ENCODE peak calls at places on chromosomes 4 and X, in nine cellular contexts. One of them, this sample, is unnamed.

GRCh38 chr4:73378887-73379286 is 25.2 kb upstream of the ALB start:
- DNase-seq in NCI-H2081: no peak
- DNase-seq in stimulated activated CD4-positive, alpha-beta T cell treated with anti-CD3 and anti-CD28 coated beads, Interleukin-12 subunit alpha, Interleukin-12 subunit beta, amount 100 ng/mL, for 48 hours: no peak
- DNase-seq in NCI-H460: no peak
- DNase-seq in Peyer's patch: no peak
- DNase-seq in tibial nerve: no peak
- DNase-seq in NCI-H146: no peak
- DNase-seq in activated T-helper 1 cell treated with anti-CD3 and anti-CD28 coated beads, Interleukin-12 subunit alpha, Interleukin-12 subunit beta, Interleukin-2, Interleukin-4 antibody, amounts not matched to agents 30 ng/mL and 10 ng/mL and 1 ng/mL, durations not matched to agents 14 hours and 24 hours and 36 hours: no peak
- DNase-seq in NCI-H2171 treated with DMSO at 0.1 percent for 48 hours: no peak
- DNase-seq in this sample: no peak

GRCh38 chr4:64883087-64883926 is 474.1 kb upstream of the TECRL start:
- DNase-seq in NCI-H2081: no peak
- DNase-seq in stimulated activated CD4-positive, alpha-beta T cell treated with anti-CD3 and anti-CD28 coated beads, Interleukin-12 subunit alpha, Interleukin-12 subunit beta, amount 100 ng/mL, for 48 hours: no peak
- DNase-seq in NCI-H460: no peak
- DNase-seq in Peyer's patch: no peak
- DNase-seq in tibial nerve: no peak
- DNase-seq in NCI-H146: no peak
- DNase-seq in activated T-helper 1 cell treated with anti-CD3 and anti-CD28 coated beads, Interleukin-12 subunit alpha, Interleukin-12 subunit beta, Interleukin-2, Interleukin-4 antibody, amounts not matched to agents 30 ng/mL and 10 ng/mL and 1 ng/mL, durations not matched to agents 14 hours and 24 hours and 36 hours: no peak
- DNase-seq in NCI-H2171 treated with DMSO at 0.1 percent for 48 hours: no peak
- DNase-seq in this sample: no peak

GRCh38 chr4:73593631-73594241 is 26.5 kb downstream of the RASSF6 start:
- DNase-seq in NCI-H2081: peak
- DNase-seq in stimulated activated CD4-positive, alpha-beta T cell treated with anti-CD3 and anti-CD28 coated beads, Interleukin-12 subunit alpha, Interleukin-12 subunit beta, amount 100 ng/mL, for 48 hours: no peak
- DNase-seq in NCI-H460: peak
- DNase-seq in Peyer's patch: no peak
- DNase-seq in tibial nerve: no peak
- DNase-seq in NCI-H146: peak
- DNase-seq in activated T-helper 1 cell treated with anti-CD3 and anti-CD28 coated beads, Interleukin-12 subunit alpha, Interleukin-12 subunit beta, Interleukin-2, Interleukin-4 antibody, amounts not matched to agents 30 ng/mL and 10 ng/mL and 1 ng/mL, durations not matched to agents 14 hours and 24 hours and 36 hours: no peak
- DNase-seq in NCI-H2171 treated with DMSO at 0.1 percent for 48 hours: no peak
- DNase-seq in this sample: peak

GRCh38 chr4:112585977-112586736 is 50.6 kb downstream of the ZGRF1 start:
- DNase-seq in NCI-H2081: no peak
- DNase-seq in stimulated activated CD4-positive, alpha-beta T cell treated with anti-CD3 and anti-CD28 coated beads, Interleukin-12 subunit alpha, Interleukin-12 subunit beta, amount 100 ng/mL, for 48 hours: no peak
- DNase-seq in NCI-H460: no peak
- DNase-seq in Peyer's patch: no peak
- DNase-seq in tibial nerve: no peak
- DNase-seq in NCI-H146: no peak
- DNase-seq in activated T-helper 1 cell treated with anti-CD3 and anti-CD28 coated beads, Interleukin-12 subunit alpha, Interleukin-12 subunit beta, Interleukin-2, Interleukin-4 antibody, amounts not matched to agents 30 ng/mL and 10 ng/mL and 1 ng/mL, durations not matched to agents 14 hours and 24 hours and 36 hours: no peak
- DNase-seq in NCI-H2171 treated with DMSO at 0.1 percent for 48 hours: no peak
- DNase-seq in this sample: no peak

GRCh38 chrX:93420635-93421034 is 252.7 kb downstream of the NAP1L3 start:
- DNase-seq in NCI-H2081: peak
- DNase-seq in stimulated activated CD4-positive, alpha-beta T cell treated with anti-CD3 and anti-CD28 coated beads, Interleukin-12 subunit alpha, Interleukin-12 subunit beta, amount 100 ng/mL, for 48 hours: no peak
- DNase-seq in NCI-H460: no peak
- DNase-seq in Peyer's patch: no peak
- DNase-seq in tibial nerve: no peak
- DNase-seq in NCI-H146: no peak
- DNase-seq in activated T-helper 1 cell treated with anti-CD3 and anti-CD28 coated beads, Interleukin-12 subunit alpha, Interleukin-12 subunit beta, Interleukin-2, Interleukin-4 antibody, amounts not matched to agents 30 ng/mL and 10 ng/mL and 1 ng/mL, durations not matched to agents 14 hours and 24 hours and 36 hours: no peak
- DNase-seq in NCI-H2171 treated with DMSO at 0.1 percent for 48 hours: no peak
- DNase-seq in this sample: no peak

GRCh38 chr4:32485976-32486375 is 1765.8 kb downstream of the PCDH7 start:
- DNase-seq in NCI-H2081: peak
- DNase-seq in stimulated activated CD4-positive, alpha-beta T cell treated with anti-CD3 and anti-CD28 coated beads, Interleukin-12 subunit alpha, Interleukin-12 subunit beta, amount 100 ng/mL, for 48 hours: no peak
- DNase-seq in NCI-H460: no peak
- DNase-seq in Peyer's patch: no peak
- DNase-seq in tibial nerve: no peak
- DNase-seq in NCI-H146: no peak
- DNase-seq in activated T-helper 1 cell treated with anti-CD3 and anti-CD28 coated beads, Interleukin-12 subunit alpha, Interleukin-12 subunit beta, Interleukin-2, Interleukin-4 antibody, amounts not matched to agents 30 ng/mL and 10 ng/mL and 1 ng/mL, durations not matched to agents 14 hours and 24 hours and 36 hours: no peak
- DNase-seq in NCI-H2171 treated with DMSO at 0.1 percent for 48 hours: no peak
- DNase-seq in this sample: peak

GRCh38 chr4:108849611-108850406 is 87.0 kb upstream of the ETNPPL start:
- DNase-seq in NCI-H2081: no peak
- DNase-seq in stimulated activated CD4-positive, alpha-beta T cell treated with anti-CD3 and anti-CD28 coated beads, Interleukin-12 subunit alpha, Interleukin-12 subunit beta, amount 100 ng/mL, for 48 hours: peak
- DNase-seq in NCI-H460: no peak
- DNase-seq in Peyer's patch: no peak
- DNase-seq in tibial nerve: no peak
- DNase-seq in NCI-H146: no peak
- DNase-seq in activated T-helper 1 cell treated with anti-CD3 and anti-CD28 coated beads, Interleukin-12 subunit alpha, Interleukin-12 subunit beta, Interleukin-2, Interleukin-4 antibody, amounts not matched to agents 30 ng/mL and 10 ng/mL and 1 ng/mL, durations not matched to agents 14 hours and 24 hours and 36 hours: no peak
- DNase-seq in NCI-H2171 treated with DMSO at 0.1 percent for 48 hours: no peak
- DNase-seq in this sample: peak

GRCh38 chrX:40299028-40299479 is 201.3 kb upstream of the BCOR start:
- DNase-seq in NCI-H2081: no peak
- DNase-seq in stimulated activated CD4-positive, alpha-beta T cell treated with anti-CD3 and anti-CD28 coated beads, Interleukin-12 subunit alpha, Interleukin-12 subunit beta, amount 100 ng/mL, for 48 hours: no peak
- DNase-seq in NCI-H460: peak
- DNase-seq in Peyer's patch: no peak
- DNase-seq in tibial nerve: no peak
- DNase-seq in NCI-H146: no peak
- DNase-seq in activated T-helper 1 cell treated with anti-CD3 and anti-CD28 coated beads, Interleukin-12 subunit alpha, Interleukin-12 subunit beta, Interleukin-2, Interleukin-4 antibody, amounts not matched to agents 30 ng/mL and 10 ng/mL and 1 ng/mL, durations not matched to agents 14 hours and 24 hours and 36 hours: no peak
- DNase-seq in NCI-H2171 treated with DMSO at 0.1 percent for 48 hours: no peak
- DNase-seq in this sample: no peak

GRCh38 chr4:147019061-147019460 is 73.4 kb upstream of the TTC29 start:
- DNase-seq in NCI-H2081: peak
- DNase-seq in stimulated activated CD4-positive, alpha-beta T cell treated with anti-CD3 and anti-CD28 coated beads, Interleukin-12 subunit alpha, Interleukin-12 subunit beta, amount 100 ng/mL, for 48 hours: peak
- DNase-seq in NCI-H460: peak
- DNase-seq in Peyer's patch: peak
- DNase-seq in tibial nerve: peak
- DNase-seq in NCI-H146: no peak
- DNase-seq in activated T-helper 1 cell treated with anti-CD3 and anti-CD28 coated beads, Interleukin-12 subunit alpha, Interleukin-12 subunit beta, Interleukin-2, Interleukin-4 antibody, amounts not matched to agents 30 ng/mL and 10 ng/mL and 1 ng/mL, durations not matched to agents 14 hours and 24 hours and 36 hours: peak
- DNase-seq in NCI-H2171 treated with DMSO at 0.1 percent for 48 hours: no peak
- DNase-seq in this sample: peak

GRCh38 chrX:130836447-130836846 is 66.6 kb downstream of the ENOX2 start:
- DNase-seq in NCI-H2081: no peak
- DNase-seq in stimulated activated CD4-positive, alpha-beta T cell treated with anti-CD3 and anti-CD28 coated beads, Interleukin-12 subunit alpha, Interleukin-12 subunit beta, amount 100 ng/mL, for 48 hours: no peak
- DNase-seq in NCI-H460: no peak
- DNase-seq in Peyer's patch: no peak
- DNase-seq in tibial nerve: no peak
- DNase-seq in NCI-H146: no peak
- DNase-seq in activated T-helper 1 cell treated with anti-CD3 and anti-CD28 coated beads, Interleukin-12 subunit alpha, Interleukin-12 subunit beta, Interleukin-2, Interleukin-4 antibody, amounts not matched to agents 30 ng/mL and 10 ng/mL and 1 ng/mL, durations not matched to agents 14 hours and 24 hours and 36 hours: no peak
- DNase-seq in NCI-H2171 treated with DMSO at 0.1 percent for 48 hours: no peak
- DNase-seq in this sample: no peak

GRCh38 chr4:55854132-55854531 is 684 bp downstream of the EXOC1 start:
- DNase-seq in NCI-H2081: no peak
- DNase-seq in stimulated activated CD4-positive, alpha-beta T cell treated with anti-CD3 and anti-CD28 coated beads, Interleukin-12 subunit alpha, Interleukin-12 subunit beta, amount 100 ng/mL, for 48 hours: no peak
- DNase-seq in NCI-H460: no peak
- DNase-seq in Peyer's patch: no peak
- DNase-seq in tibial nerve: no peak
- DNase-seq in NCI-H146: no peak
- DNase-seq in activated T-helper 1 cell treated with anti-CD3 and anti-CD28 coated beads, Interleukin-12 subunit alpha, Interleukin-12 subunit beta, Interleukin-2, Interleukin-4 antibody, amounts not matched to agents 30 ng/mL and 10 ng/mL and 1 ng/mL, durations not matched to agents 14 hours and 24 hours and 36 hours: no peak
- DNase-seq in NCI-H2171 treated with DMSO at 0.1 percent for 48 hours: no peak
- DNase-seq in this sample: no peak

GRCh38 chrX:154750301-154751120 is at the start of gene GAB3:
- DNase-seq in NCI-H2081: no peak
- DNase-seq in stimulated activated CD4-positive, alpha-beta T cell treated with anti-CD3 and anti-CD28 coated beads, Interleukin-12 subunit alpha, Interleukin-12 subunit beta, amount 100 ng/mL, for 48 hours: peak
- DNase-seq in NCI-H460: no peak
- DNase-seq in Peyer's patch: peak
- DNase-seq in tibial nerve: no peak
- DNase-seq in NCI-H146: peak
- DNase-seq in activated T-helper 1 cell treated with anti-CD3 and anti-CD28 coated beads, Interleukin-12 subunit alpha, Interleukin-12 subunit beta, Interleukin-2, Interleukin-4 antibody, amounts not matched to agents 30 ng/mL and 10 ng/mL and 1 ng/mL, durations not matched to agents 14 hours and 24 hours and 36 hours: peak
- DNase-seq in NCI-H2171 treated with DMSO at 0.1 percent for 48 hours: peak
- DNase-seq in this sample: peak

GRCh38 chr4:182207806-182208483 is 35.3 kb upstream of the TENM3 start:
- DNase-seq in NCI-H2081: no peak
- DNase-seq in stimulated activated CD4-positive, alpha-beta T cell treated with anti-CD3 and anti-CD28 coated beads, Interleukin-12 subunit alpha, Interleukin-12 subunit beta, amount 100 ng/mL, for 48 hours: no peak
- DNase-seq in NCI-H460: peak
- DNase-seq in Peyer's patch: no peak
- DNase-seq in tibial nerve: no peak
- DNase-seq in NCI-H146: no peak
- DNase-seq in activated T-helper 1 cell treated with anti-CD3 and anti-CD28 coated beads, Interleukin-12 subunit alpha, Interleukin-12 subunit beta, Interleukin-2, Interleukin-4 antibody, amounts not matched to agents 30 ng/mL and 10 ng/mL and 1 ng/mL, durations not matched to agents 14 hours and 24 hours and 36 hours: no peak
- DNase-seq in NCI-H2171 treated with DMSO at 0.1 percent for 48 hours: no peak
- DNase-seq in this sample: peak

GRCh38 chr4:72110886-72111285 is 79.1 kb downstream of the NPFFR2 start:
- DNase-seq in NCI-H2081: no peak
- DNase-seq in stimulated activated CD4-positive, alpha-beta T cell treated with anti-CD3 and anti-CD28 coated beads, Interleukin-12 subunit alpha, Interleukin-12 subunit beta, amount 100 ng/mL, for 48 hours: no peak
- DNase-seq in NCI-H460: no peak
- DNase-seq in Peyer's patch: no peak
- DNase-seq in tibial nerve: no peak
- DNase-seq in NCI-H146: no peak
- DNase-seq in activated T-helper 1 cell treated with anti-CD3 and anti-CD28 coated beads, Interleukin-12 subunit alpha, Interleukin-12 subunit beta, Interleukin-2, Interleukin-4 antibody, amounts not matched to agents 30 ng/mL and 10 ng/mL and 1 ng/mL, durations not matched to agents 14 hours and 24 hours and 36 hours: no peak
- DNase-seq in NCI-H2171 treated with DMSO at 0.1 percent for 48 hours: no peak
- DNase-seq in this sample: no peak

GRCh38 chrX:118156953-118157608 is 40.5 kb upstream of the KLHL13 start:
- DNase-seq in NCI-H2081: no peak
- DNase-seq in stimulated activated CD4-positive, alpha-beta T cell treated with anti-CD3 and anti-CD28 coated beads, Interleukin-12 subunit alpha, Interleukin-12 subunit beta, amount 100 ng/mL, for 48 hours: no peak
- DNase-seq in NCI-H460: no peak
- DNase-seq in Peyer's patch: no peak
- DNase-seq in tibial nerve: no peak
- DNase-seq in NCI-H146: no peak
- DNase-seq in activated T-helper 1 cell treated with anti-CD3 and anti-CD28 coated beads, Interleukin-12 subunit alpha, Interleukin-12 subunit beta, Interleukin-2, Interleukin-4 antibody, amounts not matched to agents 30 ng/mL and 10 ng/mL and 1 ng/mL, durations not matched to agents 14 hours and 24 hours and 36 hours: no peak
- DNase-seq in NCI-H2171 treated with DMSO at 0.1 percent for 48 hours: no peak
- DNase-seq in this sample: no peak

GRCh38 chr4:89277412-89277811 is 30.2 kb downstream of the GPRIN3 start:
- DNase-seq in NCI-H2081: no peak
- DNase-seq in stimulated activated CD4-positive, alpha-beta T cell treated with anti-CD3 and anti-CD28 coated beads, Interleukin-12 subunit alpha, Interleukin-12 subunit beta, amount 100 ng/mL, for 48 hours: no peak
- DNase-seq in NCI-H460: no peak
- DNase-seq in Peyer's patch: no peak
- DNase-seq in tibial nerve: no peak
- DNase-seq in NCI-H146: no peak
- DNase-seq in activated T-helper 1 cell treated with anti-CD3 and anti-CD28 coated beads, Interleukin-12 subunit alpha, Interleukin-12 subunit beta, Interleukin-2, Interleukin-4 antibody, amounts not matched to agents 30 ng/mL and 10 ng/mL and 1 ng/mL, durations not matched to agents 14 hours and 24 hours and 36 hours: no peak
- DNase-seq in NCI-H2171 treated with DMSO at 0.1 percent for 48 hours: no peak
- DNase-seq in this sample: no peak

GRCh38 chr4:63814171-63814964 is 594.9 kb downstream of the TECRL start:
- DNase-seq in NCI-H2081: no peak
- DNase-seq in stimulated activated CD4-positive, alpha-beta T cell treated with anti-CD3 and anti-CD28 coated beads, Interleukin-12 subunit alpha, Interleukin-12 subunit beta, amount 100 ng/mL, for 48 hours: no peak
- DNase-seq in NCI-H460: no peak
- DNase-seq in Peyer's patch: no peak
- DNase-seq in tibial nerve: no peak
- DNase-seq in NCI-H146: no peak
- DNase-seq in activated T-helper 1 cell treated with anti-CD3 and anti-CD28 coated beads, Interleukin-12 subunit alpha, Interleukin-12 subunit beta, Interleukin-2, Interleukin-4 antibody, amounts not matched to agents 30 ng/mL and 10 ng/mL and 1 ng/mL, durations not matched to agents 14 hours and 24 hours and 36 hours: no peak
- DNase-seq in NCI-H2171 treated with DMSO at 0.1 percent for 48 hours: no peak
- DNase-seq in this sample: no peak

GRCh38 chr4:187069398-187069797 is 345.7 kb upstream of the FAT1 start:
- DNase-seq in NCI-H2081: no peak
- DNase-seq in stimulated activated CD4-positive, alpha-beta T cell treated with anti-CD3 and anti-CD28 coated beads, Interleukin-12 subunit alpha, Interleukin-12 subunit beta, amount 100 ng/mL, for 48 hours: no peak
- DNase-seq in NCI-H460: no peak
- DNase-seq in Peyer's patch: no peak
- DNase-seq in tibial nerve: peak
- DNase-seq in NCI-H146: no peak
- DNase-seq in activated T-helper 1 cell treated with anti-CD3 and anti-CD28 coated beads, Interleukin-12 subunit alpha, Interleukin-12 subunit beta, Interleukin-2, Interleukin-4 antibody, amounts not matched to agents 30 ng/mL and 10 ng/mL and 1 ng/mL, durations not matched to agents 14 hours and 24 hours and 36 hours: no peak
- DNase-seq in NCI-H2171 treated with DMSO at 0.1 percent for 48 hours: no peak
- DNase-seq in this sample: no peak

GRCh38 chr4:142348489-142349076 is 497.5 kb downstream of the INPP4B start:
- DNase-seq in NCI-H2081: no peak
- DNase-seq in stimulated activated CD4-positive, alpha-beta T cell treated with anti-CD3 and anti-CD28 coated beads, Interleukin-12 subunit alpha, Interleukin-12 subunit beta, amount 100 ng/mL, for 48 hours: no peak
- DNase-seq in NCI-H460: no peak
- DNase-seq in Peyer's patch: no peak
- DNase-seq in tibial nerve: no peak
- DNase-seq in NCI-H146: no peak
- DNase-seq in activated T-helper 1 cell treated with anti-CD3 and anti-CD28 coated beads, Interleukin-12 subunit alpha, Interleukin-12 subunit beta, Interleukin-2, Interleukin-4 antibody, amounts not matched to agents 30 ng/mL and 10 ng/mL and 1 ng/mL, durations not matched to agents 14 hours and 24 hours and 36 hours: no peak
- DNase-seq in NCI-H2171 treated with DMSO at 0.1 percent for 48 hours: no peak
- DNase-seq in this sample: no peak

GRCh38 chrX:335758-336155 is 17.2 kb upstream of the GTPBP6 start:
- DNase-seq in NCI-H2081: no peak
- DNase-seq in stimulated activated CD4-positive, alpha-beta T cell treated with anti-CD3 and anti-CD28 coated beads, Interleukin-12 subunit alpha, Interleukin-12 subunit beta, amount 100 ng/mL, for 48 hours: no peak
- DNase-seq in NCI-H460: no peak
- DNase-seq in Peyer's patch: no peak
- DNase-seq in tibial nerve: no peak
- DNase-seq in NCI-H146: no peak
- DNase-seq in activated T-helper 1 cell treated with anti-CD3 and anti-CD28 coated beads, Interleukin-12 subunit alpha, Interleukin-12 subunit beta, Interleukin-2, Interleukin-4 antibody, amounts not matched to agents 30 ng/mL and 10 ng/mL and 1 ng/mL, durations not matched to agents 14 hours and 24 hours and 36 hours: no peak
- DNase-seq in NCI-H2171 treated with DMSO at 0.1 percent for 48 hours: no peak
- DNase-seq in this sample: no peak

GRCh38 chrX:153638436-153639176 is 8.4 kb upstream of the DUSP9 start:
- DNase-seq in NCI-H2081: no peak
- DNase-seq in stimulated activated CD4-positive, alpha-beta T cell treated with anti-CD3 and anti-CD28 coated beads, Interleukin-12 subunit alpha, Interleukin-12 subunit beta, amount 100 ng/mL, for 48 hours: no peak
- DNase-seq in NCI-H460: no peak
- DNase-seq in Peyer's patch: peak
- DNase-seq in tibial nerve: no peak
- DNase-seq in NCI-H146: no peak
- DNase-seq in activated T-helper 1 cell treated with anti-CD3 and anti-CD28 coated beads, Interleukin-12 subunit alpha, Interleukin-12 subunit beta, Interleukin-2, Interleukin-4 antibody, amounts not matched to agents 30 ng/mL and 10 ng/mL and 1 ng/mL, durations not matched to agents 14 hours and 24 hours and 36 hours: no peak
- DNase-seq in NCI-H2171 treated with DMSO at 0.1 percent for 48 hours: peak
- DNase-seq in this sample: no peak

GRCh38 chr4:54085284-54085683 is 14.7 kb upstream of the GSX2 start:
- DNase-seq in NCI-H2081: peak
- DNase-seq in stimulated activated CD4-positive, alpha-beta T cell treated with anti-CD3 and anti-CD28 coated beads, Interleukin-12 subunit alpha, Interleukin-12 subunit beta, amount 100 ng/mL, for 48 hours: no peak
- DNase-seq in NCI-H460: peak
- DNase-seq in Peyer's patch: no peak
- DNase-seq in tibial nerve: no peak
- DNase-seq in NCI-H146: peak
- DNase-seq in activated T-helper 1 cell treated with anti-CD3 and anti-CD28 coated beads, Interleukin-12 subunit alpha, Interleukin-12 subunit beta, Interleukin-2, Interleukin-4 antibody, amounts not matched to agents 30 ng/mL and 10 ng/mL and 1 ng/mL, durations not matched to agents 14 hours and 24 hours and 36 hours: no peak
- DNase-seq in NCI-H2171 treated with DMSO at 0.1 percent for 48 hours: no peak
- DNase-seq in this sample: peak

GRCh38 chrX:16643160-16643559 is 6.8 kb upstream of the S100G start:
- DNase-seq in NCI-H2081: no peak
- DNase-seq in stimulated activated CD4-positive, alpha-beta T cell treated with anti-CD3 and anti-CD28 coated beads, Interleukin-12 subunit alpha, Interleukin-12 subunit beta, amount 100 ng/mL, for 48 hours: no peak
- DNase-seq in NCI-H460: no peak
- DNase-seq in Peyer's patch: no peak
- DNase-seq in tibial nerve: no peak
- DNase-seq in NCI-H146: no peak
- DNase-seq in activated T-helper 1 cell treated with anti-CD3 and anti-CD28 coated beads, Interleukin-12 subunit alpha, Interleukin-12 subunit beta, Interleukin-2, Interleukin-4 antibody, amounts not matched to agents 30 ng/mL and 10 ng/mL and 1 ng/mL, durations not matched to agents 14 hours and 24 hours and 36 hours: no peak
- DNase-seq in NCI-H2171 treated with DMSO at 0.1 percent for 48 hours: no peak
- DNase-seq in this sample: no peak

GRCh38 chrX:17689971-17690409 is 47.3 kb upstream of the SCML1 start:
- DNase-seq in NCI-H2081: peak
- DNase-seq in stimulated activated CD4-positive, alpha-beta T cell treated with anti-CD3 and anti-CD28 coated beads, Interleukin-12 subunit alpha, Interleukin-12 subunit beta, amount 100 ng/mL, for 48 hours: peak
- DNase-seq in NCI-H460: peak
- DNase-seq in Peyer's patch: peak
- DNase-seq in tibial nerve: no peak
- DNase-seq in NCI-H146: peak
- DNase-seq in activated T-helper 1 cell treated with anti-CD3 and anti-CD28 coated beads, Interleukin-12 subunit alpha, Interleukin-12 subunit beta, Interleukin-2, Interleukin-4 antibody, amounts not matched to agents 30 ng/mL and 10 ng/mL and 1 ng/mL, durations not matched to agents 14 hours and 24 hours and 36 hours: peak
- DNase-seq in NCI-H2171 treated with DMSO at 0.1 percent for 48 hours: peak
- DNase-seq in this sample: peak

GRCh38 chr4:27168783-27169182 is 308.1 kb downstream of the STIM2 start:
- DNase-seq in NCI-H2081: no peak
- DNase-seq in stimulated activated CD4-positive, alpha-beta T cell treated with anti-CD3 and anti-CD28 coated beads, Interleukin-12 subunit alpha, Interleukin-12 subunit beta, amount 100 ng/mL, for 48 hours: no peak
- DNase-seq in NCI-H460: no peak
- DNase-seq in Peyer's patch: no peak
- DNase-seq in tibial nerve: no peak
- DNase-seq in NCI-H146: no peak
- DNase-seq in activated T-helper 1 cell treated with anti-CD3 and anti-CD28 coated beads, Interleukin-12 subunit alpha, Interleukin-12 subunit beta, Interleukin-2, Interleukin-4 antibody, amounts not matched to agents 30 ng/mL and 10 ng/mL and 1 ng/mL, durations not matched to agents 14 hours and 24 hours and 36 hours: no peak
- DNase-seq in NCI-H2171 treated with DMSO at 0.1 percent for 48 hours: no peak
- DNase-seq in this sample: no peak

GRCh38 chr4:151743128-151743854 is 17.5 kb downstream of the GATB start:
- DNase-seq in NCI-H2081: no peak
- DNase-seq in stimulated activated CD4-positive, alpha-beta T cell treated with anti-CD3 and anti-CD28 coated beads, Interleukin-12 subunit alpha, Interleukin-12 subunit beta, amount 100 ng/mL, for 48 hours: no peak
- DNase-seq in NCI-H460: no peak
- DNase-seq in Peyer's patch: no peak
- DNase-seq in tibial nerve: no peak
- DNase-seq in NCI-H146: no peak
- DNase-seq in activated T-helper 1 cell treated with anti-CD3 and anti-CD28 coated beads, Interleukin-12 subunit alpha, Interleukin-12 subunit beta, Interleukin-2, Interleukin-4 antibody, amounts not matched to agents 30 ng/mL and 10 ng/mL and 1 ng/mL, durations not matched to agents 14 hours and 24 hours and 36 hours: no peak
- DNase-seq in NCI-H2171 treated with DMSO at 0.1 percent for 48 hours: no peak
- DNase-seq in this sample: peak

GRCh38 chrX:42020225-42020624 is 96.9 kb upstream of the CASK start:
- DNase-seq in NCI-H2081: no peak
- DNase-seq in stimulated activated CD4-positive, alpha-beta T cell treated with anti-CD3 and anti-CD28 coated beads, Interleukin-12 subunit alpha, Interleukin-12 subunit beta, amount 100 ng/mL, for 48 hours: no peak
- DNase-seq in NCI-H460: no peak
- DNase-seq in Peyer's patch: no peak
- DNase-seq in tibial nerve: no peak
- DNase-seq in NCI-H146: no peak
- DNase-seq in activated T-helper 1 cell treated with anti-CD3 and anti-CD28 coated beads, Interleukin-12 subunit alpha, Interleukin-12 subunit beta, Interleukin-2, Interleukin-4 antibody, amounts not matched to agents 30 ng/mL and 10 ng/mL and 1 ng/mL, durations not matched to agents 14 hours and 24 hours and 36 hours: no peak
- DNase-seq in NCI-H2171 treated with DMSO at 0.1 percent for 48 hours: no peak
- DNase-seq in this sample: no peak

GRCh38 chrX:154040307-154040756 is 20.6 kb upstream of the IRAK1 start:
- DNase-seq in NCI-H2081: no peak
- DNase-seq in stimulated activated CD4-positive, alpha-beta T cell treated with anti-CD3 and anti-CD28 coated beads, Interleukin-12 subunit alpha, Interleukin-12 subunit beta, amount 100 ng/mL, for 48 hours: no peak
- DNase-seq in NCI-H460: no peak
- DNase-seq in Peyer's patch: no peak
- DNase-seq in tibial nerve: no peak
- DNase-seq in NCI-H146: no peak
- DNase-seq in activated T-helper 1 cell treated with anti-CD3 and anti-CD28 coated beads, Interleukin-12 subunit alpha, Interleukin-12 subunit beta, Interleukin-2, Interleukin-4 antibody, amounts not matched to agents 30 ng/mL and 10 ng/mL and 1 ng/mL, durations not matched to agents 14 hours and 24 hours and 36 hours: no peak
- DNase-seq in NCI-H2171 treated with DMSO at 0.1 percent for 48 hours: no peak
- DNase-seq in this sample: peak

GRCh38 chr4:170336238-170336775 is 246.6 kb upstream of the AADAT start:
- DNase-seq in NCI-H2081: no peak
- DNase-seq in stimulated activated CD4-positive, alpha-beta T cell treated with anti-CD3 and anti-CD28 coated beads, Interleukin-12 subunit alpha, Interleukin-12 subunit beta, amount 100 ng/mL, for 48 hours: no peak
- DNase-seq in NCI-H460: no peak
- DNase-seq in Peyer's patch: no peak
- DNase-seq in tibial nerve: no peak
- DNase-seq in NCI-H146: no peak
- DNase-seq in activated T-helper 1 cell treated with anti-CD3 and anti-CD28 coated beads, Interleukin-12 subunit alpha, Interleukin-12 subunit beta, Interleukin-2, Interleukin-4 antibody, amounts not matched to agents 30 ng/mL and 10 ng/mL and 1 ng/mL, durations not matched to agents 14 hours and 24 hours and 36 hours: no peak
- DNase-seq in NCI-H2171 treated with DMSO at 0.1 percent for 48 hours: no peak
- DNase-seq in this sample: no peak

GRCh38 chr4:8544741-8545438 is 35.3 kb upstream of the GPR78 start:
- DNase-seq in NCI-H2081: no peak
- DNase-seq in stimulated activated CD4-positive, alpha-beta T cell treated with anti-CD3 and anti-CD28 coated beads, Interleukin-12 subunit alpha, Interleukin-12 subunit beta, amount 100 ng/mL, for 48 hours: no peak
- DNase-seq in NCI-H460: no peak
- DNase-seq in Peyer's patch: no peak
- DNase-seq in tibial nerve: no peak
- DNase-seq in NCI-H146: no peak
- DNase-seq in activated T-helper 1 cell treated with anti-CD3 and anti-CD28 coated beads, Interleukin-12 subunit alpha, Interleukin-12 subunit beta, Interleukin-2, Interleukin-4 antibody, amounts not matched to agents 30 ng/mL and 10 ng/mL and 1 ng/mL, durations not matched to agents 14 hours and 24 hours and 36 hours: no peak
- DNase-seq in NCI-H2171 treated with DMSO at 0.1 percent for 48 hours: no peak
- DNase-seq in this sample: no peak

GRCh38 chr4:28755081-28755480 is 1894.4 kb downstream of the STIM2 start:
- DNase-seq in NCI-H2081: no peak
- DNase-seq in stimulated activated CD4-positive, alpha-beta T cell treated with anti-CD3 and anti-CD28 coated beads, Interleukin-12 subunit alpha, Interleukin-12 subunit beta, amount 100 ng/mL, for 48 hours: no peak
- DNase-seq in NCI-H460: no peak
- DNase-seq in Peyer's patch: no peak
- DNase-seq in tibial nerve: no peak
- DNase-seq in NCI-H146: no peak
- DNase-seq in activated T-helper 1 cell treated with anti-CD3 and anti-CD28 coated beads, Interleukin-12 subunit alpha, Interleukin-12 subunit beta, Interleukin-2, Interleukin-4 antibody, amounts not matched to agents 30 ng/mL and 10 ng/mL and 1 ng/mL, durations not matched to agents 14 hours and 24 hours and 36 hours: no peak
- DNase-seq in NCI-H2171 treated with DMSO at 0.1 percent for 48 hours: no peak
- DNase-seq in this sample: no peak

This sample was measured in astrocyte of the spinal cord.